ENCODE peak calls at places on chromosomes 16 and 17, in ten cellular contexts. W is GM12865, T is left ventricle myocardium inferior, A is right lobe of liver, V is fibroblast of mammary gland, P is AG09309, B is foreskin fibroblast, R is osteoblast, I is heart left ventricle, U is IMR-90. Z is an unnamed sample.

GRCh38 chr16:72876221-72876620 is 171.7 kb downstream of the ZFHX3 start:
- DNase-seq in P (peak), R (peak), V (peak), B (peak), A (no peak), I (peak), W (peak), U (peak), T (peak), Z (no peak)

GRCh38 chr17:80861892-80862291 is 129.7 kb upstream of the CHMP6 start:
- DNase-seq in R (no peak), B (peak), W (no peak), T (no peak), I (no peak), U (peak), P (no peak), A (peak), V (peak), Z (no peak)

GRCh38 chr17:7281953-7282751 is 634 bp downstream of the SLC2A4 start:
- DNase-seq in I (peak), A (no peak), T (peak), B (no peak), U (no peak), P (no peak), W (no peak), V (no peak), R (peak), Z (no peak)

GRCh38 chr17:82444941-82445521 is 5.5 kb downstream of the CYBC1 start:
- DNase-seq in P (no peak), V (no peak), B (no peak), I (no peak), W (no peak), R (peak), U (no peak), T (no peak), A (peak), Z (no peak)

GRCh38 chr17:50206604-50207293 is 5.3 kb upstream of the COL1A1 start:
- DNase-seq in R (peak), A (no peak), B (no peak), U (peak), I (no peak), V (peak), T (peak), P (no peak), W (no peak), Z (peak)

GRCh38 chr17:80899402-80900268 is 92.0 kb upstream of the CHMP6 start:
- DNase-seq in R (peak), A (no peak), T (no peak), P (no peak), V (peak), U (peak), I (no peak), W (peak), B (no peak), Z (no peak)

GRCh38 chr17:82358467-82359350 is at the start of gene TEX19:
- DNase-seq in R (peak), P (no peak), U (no peak), A (no peak), B (no peak), T (no peak), I (no peak), W (peak), V (peak), Z (no peak)

GRCh38 chr17:67056746-67057490 is 12.6 kb downstream of the CACNG1 start:
- DNase-seq in V (no peak), W (no peak), P (no peak), R (no peak), I (no peak), B (no peak), T (no peak), U (no peak), A (no peak), Z (no peak)

GRCh38 chr16:82603784-82604411 is 22.9 kb upstream of the CDH13 start:
- DNase-seq in V (peak), U (peak), W (peak), R (peak), B (peak), I (peak), A (peak), T (peak), P (peak), Z (no peak)

GRCh38 chr17:39208893-39209292 is 8.8 kb downstream of the RPL19 start:
- DNase-seq in V (no peak), R (no peak), I (no peak), A (no peak), B (no peak), W (peak), U (no peak), T (no peak), P (no peak), Z (no peak)

GRCh38 chr17:74924250-74924948 is at the start of gene OTOP2:
- DNase-seq in I (peak), U (no peak), W (no peak), A (no peak), P (no peak), T (peak), V (no peak), B (no peak), R (no peak), Z (no peak)

GRCh38 chr17:21199311-21199710 is 14.7 kb downstream of the TMEM11 start:
- DNase-seq in R (peak), V (peak), P (peak), I (no peak), B (peak), U (no peak), W (no peak), A (no peak), T (no peak), Z (no peak)

GRCh38 chr17:81400154-81400938 is 5.1 kb downstream of the BAHCC1 start:
- DNase-seq in P (no peak), I (no peak), A (peak), W (no peak), T (peak), R (peak), U (peak), B (peak), V (no peak), Z (no peak)

GRCh38 chr17:21288581-21289017 is 4.1 kb downstream of the MAP2K3 start:
- DNase-seq in U (no peak), T (no peak), B (no peak), W (peak), R (peak), P (no peak), I (no peak), A (no peak), V (no peak), Z (no peak)

GRCh38 chr16:78094166-78094565 is 5.3 kb upstream of the WWOX start:
- DNase-seq in I (no peak), V (peak), W (no peak), T (no peak), U (no peak), A (no peak), B (no peak), P (no peak), R (no peak), Z (no peak)

GRCh38 chr17:27485711-27486495 is 29.7 kb downstream of the KSR1 start:
- DNase-seq in R (no peak), T (no peak), W (no peak), A (no peak), I (no peak), U (no peak), V (no peak), P (no peak), B (no peak), Z (no peak)

GRCh38 chr17:40021471-40021961 is 6.3 kb downstream of the CSF3 start:
- DNase-seq in T (no peak), A (no peak), B (peak), W (no peak), U (peak), V (peak), I (peak), P (peak), R (peak), Z (no peak)

GRCh38 chr17:3740611-3741073 is 16.9 kb downstream of the HASPIN start:
- DNase-seq in U (no peak), P (no peak), A (no peak), I (no peak), B (no peak), T (no peak), R (peak), V (no peak), W (peak), Z (no peak)

GRCh38 chr16:1980026-1980769 is 1.1 kb downstream of the NOXO1 start:
- DNase-seq in B (no peak), V (no peak), T (no peak), A (no peak), W (no peak), P (no peak), R (peak), U (no peak), I (peak), Z (no peak)

GRCh38 chr16:49464093-49464492 is 90.5 kb downstream of the C16orf78 start:
- DNase-seq in I (no peak), V (no peak), A (no peak), P (no peak), T (no peak), W (no peak), R (no peak), B (no peak), U (no peak), Z (no peak)

GRCh38 chr17:72421128-72422092 is 300.6 kb downstream of the SOX9 start:
- DNase-seq in P (peak), A (no peak), V (peak), U (peak), B (peak), W (peak), T (no peak), I (no peak), R (peak), Z (no peak)

GRCh38 chr17:46943511-46944393 is 20.8 kb downstream of the GOSR2 start:
- DNase-seq in V (peak), P (no peak), R (no peak), I (no peak), W (no peak), T (no peak), A (no peak), U (peak), B (peak), Z (no peak)

GRCh38 chr17:57102122-57102521 is 17.1 kb downstream of the AKAP1 start:
- DNase-seq in A (no peak), I (no peak), R (no peak), U (no peak), B (no peak), T (no peak), V (no peak), W (peak), P (no peak), Z (no peak)

GRCh38 chr16:353404-354285 is 1.1 kb upstream of the AXIN1 start:
- DNase-seq in U (no peak), R (peak), P (no peak), V (no peak), I (peak), W (no peak), T (no peak), A (no peak), B (no peak), Z (peak)

GRCh38 chr17:67488161-67488560 is 111.1 kb downstream of the PITPNC1 start:
- DNase-seq in A (peak), W (no peak), R (no peak), P (no peak), B (no peak), V (peak), I (no peak), T (peak), U (no peak), Z (no peak)

GRCh38 chr17:70187383-70187782 is 18.1 kb downstream of the KCNJ2 start:
- DNase-seq in W (no peak), P (no peak), V (peak), U (peak), A (no peak), R (peak), T (no peak), B (no peak), I (no peak), Z (no peak)

GRCh38 chr16:29745853-29746345 is at the start of gene C16orf54:
- DNase-seq in W (peak), I (peak), A (peak), U (no peak), T (peak), R (no peak), P (no peak), V (no peak), B (no peak), Z (peak)

DNA sequence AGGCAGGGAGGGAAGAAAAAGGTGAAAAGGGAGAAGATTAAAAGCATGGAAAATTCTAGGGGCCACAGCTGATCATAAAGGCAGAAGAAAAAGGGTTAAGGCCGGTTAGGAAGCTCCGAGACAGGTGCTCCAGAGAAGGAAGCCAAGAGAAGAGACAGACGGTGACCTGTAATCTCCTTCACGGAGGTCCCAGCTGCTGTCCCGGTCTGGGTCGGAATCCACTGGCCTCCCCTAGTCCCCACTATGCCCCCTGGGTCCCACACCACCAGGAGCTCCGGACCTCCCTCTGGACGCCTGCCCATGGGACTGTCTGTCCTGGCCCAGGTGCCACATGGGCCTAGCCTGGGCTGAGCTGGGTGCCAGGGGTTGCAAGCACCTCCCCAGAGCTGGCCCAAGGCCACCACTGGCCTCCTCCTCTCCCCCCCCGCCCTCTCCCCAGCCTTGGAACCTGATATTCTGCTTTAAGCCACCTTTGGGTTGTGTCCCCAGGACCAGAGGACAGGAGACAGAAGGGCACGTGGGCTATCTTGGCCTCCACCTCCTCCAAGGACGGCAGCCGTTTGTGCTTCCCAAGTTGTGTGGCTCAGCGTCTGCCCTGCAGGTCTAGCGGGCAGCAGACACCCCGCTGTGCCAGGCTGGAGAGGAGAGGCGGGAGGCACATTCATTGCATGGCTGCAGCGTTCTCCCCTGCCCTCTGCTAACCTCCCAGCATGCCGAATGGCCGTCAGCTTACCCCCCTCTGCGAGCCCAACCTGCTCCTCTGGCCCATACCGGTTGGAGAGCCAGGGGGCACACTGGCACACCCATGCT is 102.4 kb downstream of the ENGASE start:
- DNase-seq in W (no peak), P (no peak), A (no peak), I (no peak), R (peak), B (no peak), T (no peak), U (no peak), V (no peak), Z (no peak)
- TF ChIP-seq CTCF in W (no peak), P (no peak), A (no peak), I (no peak), R (no peak), B (no peak), T (no peak), U (no peak), V (no peak), Z (no peak)

GRCh38 chr17:41519501-41520224 is 973 bp upstream of the KRT15 start:
- DNase-seq in A (no peak), V (no peak), W (no peak), T (no peak), I (peak), B (no peak), R (no peak), U (no peak), P (no peak), Z (no peak)
- H3K4me3 ChIP-seq in A (no peak), V (no peak), W (no peak), T (no peak), I (no peak), B (no peak), R (no peak), U (no peak), P (no peak), Z (no peak)

GRCh38 chr16:69772560-69773254 is 10.6 kb downstream of the WWP2 start:
- DNase-seq in I (no peak), V (peak), P (no peak), W (peak), T (no peak), B (peak), A (no peak), U (no peak), R (no peak), Z (no peak)

GRCh38 chr16:69769404-69769803 is 7.3 kb downstream of the WWP2 start:
- DNase-seq in W (no peak), T (no peak), B (no peak), V (no peak), U (no peak), P (no peak), I (no peak), R (no peak), A (no peak), Z (no peak)

GRCh38 chr16:69775535-69775934 is 13.4 kb downstream of the WWP2 start:
- DNase-seq in A (no peak), U (no peak), P (no peak), R (no peak), I (no peak), T (no peak), V (no peak), B (no peak), W (no peak), Z (no peak)

GRCh38 chr16:69771651-69771967 is 9.5 kb downstream of the WWP2 start:
- DNase-seq in V (no peak), T (no peak), A (no peak), I (no peak), U (no peak), W (no peak), B (no peak), R (no peak), P (no peak), Z (no peak)

DNA sequence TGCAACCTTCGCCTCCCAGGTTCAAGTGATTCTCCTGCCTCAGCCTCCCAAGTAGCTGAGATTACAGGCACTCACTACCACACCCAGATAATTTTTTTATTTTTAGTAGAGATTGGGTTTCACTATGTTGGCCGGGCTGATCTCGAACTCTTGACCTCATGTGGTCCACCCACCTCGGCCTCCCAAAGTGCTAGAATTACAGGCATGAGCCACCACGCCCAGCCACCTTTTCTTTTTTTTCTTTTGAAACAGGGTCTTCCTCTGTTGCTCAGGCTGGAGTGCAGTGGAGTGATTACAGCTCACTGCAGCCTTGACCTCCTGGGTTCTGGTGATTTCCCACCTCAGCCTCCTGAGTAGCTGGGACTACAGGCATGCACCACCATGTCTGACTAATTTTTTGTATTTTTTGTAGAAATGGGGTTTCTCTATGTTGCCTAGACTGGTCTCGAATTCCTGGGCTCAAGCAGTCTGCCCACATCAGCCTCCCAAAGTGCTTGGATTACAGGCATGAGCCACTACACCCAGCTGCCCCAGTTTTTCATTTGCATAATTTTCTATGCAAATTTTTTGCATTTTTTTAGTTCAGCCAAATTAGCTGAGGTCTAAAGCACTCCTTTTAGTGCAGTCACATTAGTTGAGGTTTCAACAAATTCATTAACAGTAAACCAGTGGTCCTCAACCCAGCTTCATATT is 11.3 kb downstream of the WWP2 start:
- DNase-seq in A (no peak), T (no peak), W (peak), P (no peak), I (no peak), U (no peak), B (no peak), V (no peak), R (no peak), Z (no peak)
- TF ChIP-seq CTCF in A (no peak), T (no peak), W (no peak), P (no peak), I (no peak), U (no peak), B (no peak), V (no peak), R (no peak), Z (no peak)

GRCh38 chr17:78803161-78803845 is 21.2 kb upstream of the CYTH1 start:
- DNase-seq in A (no peak), P (no peak), B (no peak), R (peak), W (no peak), U (no peak), I (peak), T (no peak), V (no peak), Z (no peak)
- H3K4me3 ChIP-seq in A (no peak), P (no peak), B (no peak), R (no peak), W (no peak), U (no peak), I (peak), T (no peak), V (no peak), Z (no peak)

DNA sequence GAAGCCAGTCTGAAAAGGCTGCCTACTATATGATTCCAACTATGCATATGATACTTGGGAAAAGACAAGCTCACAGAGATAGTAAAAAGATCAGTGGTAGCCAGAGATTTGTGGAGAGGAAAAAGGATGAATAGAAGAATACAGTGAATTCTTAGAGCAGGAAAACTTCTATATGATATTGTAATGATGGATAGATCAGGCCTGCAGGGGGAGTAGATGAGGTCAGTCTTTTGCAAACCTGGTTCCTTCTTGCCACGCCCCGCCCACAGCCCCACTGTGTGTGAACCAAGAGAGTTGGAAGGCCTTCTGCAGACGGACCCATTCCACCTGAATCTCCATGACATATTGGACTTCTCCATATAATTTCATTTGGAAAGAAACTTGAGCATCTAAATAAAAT is 761 bp upstream of the CCL8 start:
- DNase-seq in I (no peak), R (no peak), A (no peak), U (no peak), V (no peak), T (no peak), W (peak), P (no peak), B (no peak), Z (no peak)
- TF ChIP-seq CTCF in I (no peak), R (peak), A (no peak), U (no peak), V (peak), T (no peak), W (no peak), P (no peak), B (no peak), Z (no peak)

DNA sequence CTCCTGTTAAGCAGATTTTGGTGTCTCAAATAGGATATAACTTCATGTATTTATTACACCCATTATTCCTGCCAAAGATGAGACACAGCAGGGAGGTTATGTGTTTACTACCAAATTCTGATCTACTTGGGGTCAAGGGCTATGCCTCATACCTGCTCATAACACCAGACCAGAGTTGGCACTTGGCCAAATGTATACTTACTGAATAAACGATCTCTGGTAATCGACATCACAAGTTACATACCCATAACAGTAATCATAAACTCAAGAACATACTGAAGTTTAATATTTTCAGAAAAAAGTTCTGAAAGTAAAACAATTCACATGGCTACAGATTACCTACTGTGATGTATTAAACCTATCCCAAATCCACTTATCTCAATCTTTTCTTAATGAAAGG is 2.9 kb downstream of the TMEM170A start:
- DNase-seq in I (no peak), U (no peak), T (no peak), A (no peak), W (no peak), P (no peak), R (no peak), B (no peak), V (no peak), Z (no peak)
- H3K4me3 ChIP-seq in I (no peak), U (no peak), T (no peak), A (no peak), W (no peak), P (no peak), R (no peak), B (no peak), V (no peak), Z (no peak)

GRCh38 chr16:65967376-65967775 is 399.1 kb upstream of the CDH5 start:
- DNase-seq in U (peak), V (peak), P (peak), B (no peak), T (no peak), A (no peak), I (no peak), R (no peak), W (no peak), Z (no peak)

GRCh38 chr16:65961491-65962143 is 404.9 kb upstream of the CDH5 start:
- DNase-seq in I (no peak), T (no peak), V (no peak), U (peak), B (no peak), R (no peak), P (no peak), A (no peak), W (peak), Z (no peak)

GRCh38 chr16:65965632-65966031 is 400.9 kb upstream of the CDH5 start:
- DNase-seq in A (no peak), P (no peak), T (no peak), B (no peak), W (no peak), U (no peak), V (no peak), R (no peak), I (no peak), Z (no peak)

GRCh38 chr16:65959978-65960377 is 406.5 kb upstream of the CDH5 start:
- DNase-seq in U (no peak), R (no peak), P (no peak), A (no peak), W (no peak), T (no peak), V (no peak), B (no peak), I (no peak), Z (no peak)

GRCh38 chr16:65964752-65965151 is 401.7 kb upstream of the CDH5 start:
- DNase-seq in V (no peak), B (no peak), I (no peak), R (no peak), W (no peak), P (no peak), U (no peak), A (no peak), T (no peak), Z (no peak)
- TF ChIP-seq CTCF in V (no peak), B (no peak), I (no peak), R (no peak), W (no peak), P (no peak), U (no peak), A (no peak), T (no peak), Z (no peak)

Z was measured in coronary artery.